ENCODE peak calls at places on chromosomes 7 and 10, in nine cellular contexts. W, E, C, S, T, B, J, L and Z are unnamed samples.

GRCh38 chr7:50312589-50313162 is 8.2 kb downstream of the IKZF1 start:
- DNase-seq in E (no peak), B (no peak), S (no peak), C (no peak), W (no peak), L (no peak), T (no peak), J (no peak), Z (no peak)

GRCh38 chr7:82810558-82811259 is 352.0 kb downstream of the PCLO start:
- DNase-seq in E (no peak), S (no peak), W (peak), C (peak), T (no peak), L (peak), B (peak), J (peak), Z (no peak)

GRCh38 chr7:105487559-105488218 is 34.4 kb downstream of the PUS7 start:
- DNase-seq in B (peak), C (no peak), L (peak), S (no peak), T (peak), J (peak), E (no peak), W (peak), Z (no peak)

GRCh38 chr10:57973451-57973850 is 294.2 kb downstream of the IPMK start:
- DNase-seq in C (no peak), S (no peak), L (peak), J (peak), W (no peak), E (no peak), B (no peak), T (no peak), Z (no peak)

GRCh38 chr10:132479024-132479602 is 58.5 kb upstream of the INPP5A start:
- DNase-seq in B (no peak), E (no peak), S (no peak), C (no peak), W (no peak), J (no peak), T (no peak), L (no peak), Z (no peak)

GRCh38 chr7:123769371-123769770 is 20.6 kb upstream of the WASL start:
- DNase-seq in W (peak), L (peak), B (peak), E (no peak), T (no peak), C (peak), J (peak), S (no peak), Z (no peak)

GRCh38 chr7:159195926-159196325 is 51.3 kb upstream of the VIPR2 start:
- DNase-seq in C (no peak), B (no peak), L (no peak), E (no peak), J (no peak), S (no peak), W (peak), T (no peak), Z (no peak)

GRCh38 chr10:93165367-93165766 is 91.7 kb downstream of the CYP26A1 start:
- DNase-seq in J (no peak), E (no peak), W (no peak), C (no peak), T (no peak), S (no peak), B (no peak), L (no peak), Z (no peak)

GRCh38 chr10:132836832-132837540 is 51.0 kb upstream of the NKX6-2 start:
- DNase-seq in W (peak), L (no peak), C (peak), S (no peak), B (peak), E (no peak), T (peak), J (no peak), Z (peak)

GRCh38 chr10:61283489-61284221 is 169.5 kb downstream of the TMEM26 start:
- DNase-seq in J (peak), W (peak), C (peak), T (no peak), E (no peak), L (peak), S (no peak), B (no peak), Z (no peak)

GRCh38 chr7:73557397-73558257 is at the start of gene BCL7B:
- DNase-seq in C (peak), W (peak), T (peak), J (peak), B (peak), S (peak), L (peak), E (no peak), Z (peak)

GRCh38 chr10:87622290-87623004 is 37.2 kb upstream of the PAPSS2 start:
- DNase-seq in W (no peak), S (no peak), L (peak), E (no peak), B (no peak), C (no peak), T (no peak), J (peak), Z (no peak)
- TF ChIP-seq CTCF in W (peak), S (no peak), L (no peak), E (no peak), B (no peak), C (no peak), T (no peak), J (no peak), Z (no peak)

DNA sequence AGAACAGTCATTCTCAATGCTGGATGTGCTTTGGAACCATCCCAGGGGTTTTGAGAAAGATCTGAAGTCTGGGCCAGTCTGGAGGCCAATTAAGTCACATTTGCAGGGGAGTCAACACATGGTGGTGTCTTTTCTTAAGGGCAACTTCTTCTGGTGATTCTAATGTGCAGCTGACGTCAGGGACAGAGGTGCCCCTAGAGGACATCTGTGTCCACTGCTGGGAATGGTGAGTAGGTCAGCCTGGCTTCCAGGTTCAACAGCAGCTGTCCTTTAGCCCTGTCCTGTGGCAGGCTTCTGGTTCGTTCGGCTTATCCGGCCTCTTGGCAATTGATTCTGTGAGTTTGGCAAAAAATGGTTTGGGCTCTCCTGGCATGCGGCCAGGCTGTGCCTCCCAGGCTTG is 269.7 kb upstream of the HABP2 start:
- DNase-seq in S (no peak), W (no peak), B (no peak), C (no peak), L (no peak), E (no peak), T (no peak), J (no peak), Z (no peak)
- TF ChIP-seq CTCF in S (peak), W (no peak), B (no peak), C (no peak), L (no peak), E (no peak), T (no peak), J (no peak), Z (no peak)

GRCh38 chr10:113214331-113214730 is 264.3 kb downstream of the TCF7L2 start:
- DNase-seq in T (no peak), W (peak), B (no peak), J (no peak), C (no peak), S (no peak), E (no peak), L (no peak), Z (no peak)
- TF ChIP-seq CTCF in T (no peak), W (peak), B (no peak), J (no peak), C (no peak), S (no peak), E (no peak), L (no peak), Z (no peak)

DNA sequence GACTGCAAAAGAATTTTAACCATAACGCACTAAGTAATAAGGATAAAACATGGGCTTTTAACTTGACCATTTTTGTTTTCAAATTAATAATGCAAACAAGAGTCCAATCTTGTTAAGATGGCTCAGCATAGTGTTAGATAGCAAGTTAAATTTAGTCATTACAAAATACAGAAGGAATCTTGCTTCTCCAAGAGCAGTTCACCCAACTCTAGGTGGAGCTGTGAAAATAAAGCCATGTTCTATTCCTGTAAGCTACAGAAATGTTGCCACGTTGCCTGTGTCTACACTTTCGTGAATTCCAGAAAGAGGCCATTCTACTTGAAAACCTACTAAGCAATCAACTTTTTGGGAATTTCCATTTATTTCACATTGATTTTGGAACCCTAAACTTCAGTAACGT is 191.9 kb downstream of the SFMBT2 start:
- DNase-seq in S (no peak), W (peak), C (no peak), J (no peak), E (no peak), T (no peak), L (peak), B (no peak), Z (no peak)
- TF ChIP-seq CTCF in S (no peak), W (no peak), C (no peak), J (no peak), E (no peak), T (no peak), L (no peak), B (no peak), Z (no peak)

GRCh38 chr10:125001313-125002043 is 59.6 kb downstream of the ZRANB1 start:
- DNase-seq in L (peak), T (no peak), S (peak), J (peak), B (peak), C (peak), E (peak), W (no peak), Z (no peak)
- TF ChIP-seq CTCF in L (no peak), T (no peak), S (no peak), J (no peak), B (no peak), C (no peak), E (no peak), W (no peak), Z (no peak)

DNA sequence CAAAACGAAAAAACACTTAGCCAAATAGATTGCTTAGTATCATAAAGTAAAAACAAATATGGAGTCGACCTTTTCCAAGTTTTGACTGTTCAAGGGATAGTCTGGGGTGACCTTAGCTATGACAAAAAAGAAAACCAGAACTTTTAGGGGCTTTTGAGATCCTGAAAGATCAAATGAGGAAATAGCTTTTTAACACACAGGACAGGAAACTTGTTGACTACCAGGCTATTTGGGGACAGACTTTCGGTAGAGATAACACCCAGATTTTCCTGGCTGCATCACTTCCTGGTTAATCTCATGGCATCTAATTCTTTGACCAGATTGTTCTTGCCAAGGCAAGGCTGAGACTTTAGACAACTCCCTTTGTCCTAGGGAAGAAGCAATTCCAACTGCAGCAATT is 34.5 kb upstream of the EGR2 start:
- DNase-seq in E (no peak), W (no peak), C (no peak), B (no peak), T (peak), J (no peak), S (no peak), L (no peak), Z (no peak)
- TF ChIP-seq CTCF in E (no peak), W (no peak), C (no peak), B (no peak), T (no peak), J (no peak), S (no peak), L (no peak), Z (no peak)

GRCh38 chr7:119197872-119198527 is 973.5 kb downstream of the ANKRD7 start:
- DNase-seq in B (peak), C (peak), S (no peak), T (peak), L (peak), E (no peak), J (peak), W (peak), Z (no peak)
- TF ChIP-seq CTCF in B (peak), C (peak), S (peak), T (peak), L (peak), E (no peak), J (peak), W (peak), Z (peak)

GRCh38 chr7:27586825-27587224 is 75.9 kb downstream of the HIBADH start:
- DNase-seq in L (no peak), J (no peak), W (no peak), E (no peak), T (peak), C (no peak), S (no peak), B (peak), Z (no peak)
- TF ChIP-seq CTCF in L (no peak), J (no peak), W (no peak), E (no peak), T (no peak), C (no peak), S (no peak), B (no peak), Z (no peak)

DNA sequence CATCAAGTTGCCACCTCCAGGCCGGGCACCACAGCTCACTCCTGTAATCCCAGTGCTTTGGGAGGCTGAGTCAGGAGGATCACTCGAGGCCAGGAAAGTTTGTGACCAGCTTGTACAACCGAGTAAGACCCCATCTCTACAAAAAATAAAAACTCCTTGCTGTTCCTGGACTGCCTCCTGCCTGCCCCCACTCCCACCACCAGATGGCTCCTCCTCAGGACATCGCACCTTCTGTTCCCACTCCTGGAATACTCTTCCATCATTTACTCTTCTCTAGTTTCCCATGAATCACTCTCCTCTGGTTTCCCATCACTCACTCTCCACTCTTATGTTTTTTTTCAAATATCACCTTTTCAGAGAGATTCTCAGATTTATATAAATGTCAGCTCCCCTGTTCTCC is 540.7 kb downstream of the CALN1 start:
- DNase-seq in J (no peak), C (no peak), E (no peak), T (no peak), B (no peak), W (no peak), S (no peak), L (no peak), Z (no peak)
- TF ChIP-seq CTCF in J (peak), C (no peak), E (no peak), T (no peak), B (no peak), W (no peak), S (no peak), L (no peak), Z (no peak)